ENCODE peak calls at places on chromosomes 13 and 19, in seven cellular contexts. One of them, this sample, is unnamed.

GRCh38 chr19:37594982-37595382 is 306 bp downstream of the ZNF540 start:
- DNase-seq in ovary: peak; percentile 76
- DNase-seq in A549: no peak
- DNase-seq in adrenal gland: peak; percentile 78
- DNase-seq in OCI-LY7: no peak
- DNase-seq in neural progenitor cell: no peak
- DNase-seq in small intestine: peak; percentile 72
- DNase-seq in this sample: peak; percentile 87

GRCh38 chr13:105370011-105370645 is 1165.3 kb downstream of the EFNB2 start:
- DNase-seq in small intestine: no peak
- DNase-seq in OCI-LY7: no peak
- DNase-seq in neural progenitor cell: no peak
- DNase-seq in A549: no peak
- DNase-seq in ovary: no peak
- DNase-seq in adrenal gland: no peak
- DNase-seq in this sample: no peak

GRCh38 chr13:75316427-75316826 is 165.5 kb downstream of the TBC1D4 start:
- DNase-seq in adrenal gland: no peak
- DNase-seq in small intestine: no peak
- DNase-seq in A549: no peak
- DNase-seq in OCI-LY7: no peak
- DNase-seq in ovary: no peak
- DNase-seq in neural progenitor cell: no peak
- DNase-seq in this sample: no peak

GRCh38 chr19:35518313-35518712 is 4.9 kb upstream of the DMKN start:
- DNase-seq in adrenal gland: no peak
- DNase-seq in neural progenitor cell: no peak
- DNase-seq in ovary: no peak
- DNase-seq in A549: peak; percentile 72
- DNase-seq in small intestine: no peak
- DNase-seq in OCI-LY7: no peak
- DNase-seq in this sample: no peak

GRCh38 chr19:29837448-29837961 is 25.7 kb downstream of the CCNE1 start:
- DNase-seq in neural progenitor cell: no peak
- DNase-seq in A549: no peak
- DNase-seq in OCI-LY7: peak; percentile 63
- DNase-seq in ovary: no peak
- DNase-seq in adrenal gland: no peak
- DNase-seq in small intestine: peak; percentile 43
- DNase-seq in this sample: no peak

GRCh38 chr13:31431722-31432137 is 232.0 kb downstream of the B3GLCT start:
- DNase-seq in ovary: peak; percentile 35
- DNase-seq in adrenal gland: peak; percentile 18
- DNase-seq in neural progenitor cell: peak; percentile 67
- DNase-seq in small intestine: peak; percentile 17
- DNase-seq in OCI-LY7: peak; percentile 56
- DNase-seq in A549: peak; percentile 7
- DNase-seq in this sample: peak; percentile 62

GRCh38 chr13:44884076-44884729 is 105.1 kb downstream of the NUFIP1 start:
- DNase-seq in adrenal gland: no peak
- DNase-seq in A549: no peak
- DNase-seq in OCI-LY7: no peak
- DNase-seq in neural progenitor cell: no peak
- DNase-seq in ovary: no peak
- DNase-seq in small intestine: no peak
- DNase-seq in this sample: no peak

GRCh38 chr19:11699931-11700794 is 38.6 kb downstream of the ZNF823 start:
- DNase-seq in ovary: no peak
- DNase-seq in neural progenitor cell: peak; percentile 37
- DNase-seq in A549: peak; percentile 14
- DNase-seq in adrenal gland: no peak
- DNase-seq in OCI-LY7: peak; percentile 54
- DNase-seq in small intestine: peak; percentile 44
- DNase-seq in this sample: no peak

GRCh38 chr13:89163081-89163480 is 1491.9 kb downstream of the SLITRK5 start:
- DNase-seq in A549: no peak
- DNase-seq in ovary: no peak
- DNase-seq in small intestine: no peak
- DNase-seq in adrenal gland: no peak
- DNase-seq in OCI-LY7: no peak
- DNase-seq in neural progenitor cell: no peak
- DNase-seq in this sample: no peak

GRCh38 chr19:49425922-49426592 is 869 bp downstream of the GFY start:
- DNase-seq in OCI-LY7: peak; percentile 80
- DNase-seq in adrenal gland: no peak
- DNase-seq in small intestine: no peak
- DNase-seq in A549: no peak
- DNase-seq in ovary: no peak
- DNase-seq in neural progenitor cell: peak; percentile 81
- DNase-seq in this sample: no peak

GRCh38 chr19:49333426-49334288 is 1.5 kb upstream of the CD37 start:
- DNase-seq in ovary: peak; percentile 19
- DNase-seq in adrenal gland: no peak
- DNase-seq in A549: no peak
- DNase-seq in small intestine: peak; percentile 25
- DNase-seq in neural progenitor cell: no peak
- DNase-seq in OCI-LY7: peak; percentile 98
- DNase-seq in this sample: no peak

GRCh38 chr19:42363614-42364346 is 26.3 kb downstream of the CNFN start:
- DNase-seq in OCI-LY7: peak; percentile 52
- DNase-seq in A549: peak; percentile 65
- DNase-seq in adrenal gland: no peak
- DNase-seq in neural progenitor cell: no peak
- DNase-seq in ovary: no peak
- DNase-seq in small intestine: no peak
- DNase-seq in this sample: no peak

GRCh38 chr13:114286808-114287207 is 5.4 kb downstream of the UPF3A start:
- DNase-seq in small intestine: no peak
- DNase-seq in OCI-LY7: no peak
- DNase-seq in neural progenitor cell: no peak
- DNase-seq in A549: no peak
- DNase-seq in adrenal gland: no peak
- DNase-seq in ovary: no peak
- DNase-seq in this sample: no peak

GRCh38 chr19:55451522-55452380 is 8.7 kb upstream of the SHISA7 start:
- DNase-seq in small intestine: no peak
- DNase-seq in adrenal gland: no peak
- DNase-seq in neural progenitor cell: peak; percentile 72
- DNase-seq in ovary: no peak
- DNase-seq in OCI-LY7: no peak
- DNase-seq in A549: no peak
- DNase-seq in this sample: no peak

GRCh38 chr13:44313674-44314073 is 60.0 kb upstream of the SERP2 start:
- DNase-seq in small intestine: peak; percentile 13
- DNase-seq in adrenal gland: no peak
- DNase-seq in neural progenitor cell: no peak
- DNase-seq in ovary: no peak
- DNase-seq in A549: peak; percentile 63
- DNase-seq in OCI-LY7: no peak
- DNase-seq in this sample: no peak

GRCh38 chr19:50311723-50312635 is 17.2 kb downstream of the KCNC3 start:
- DNase-seq in neural progenitor cell: peak; percentile 82
- DNase-seq in small intestine: no peak
- DNase-seq in ovary: no peak
- DNase-seq in adrenal gland: no peak
- DNase-seq in OCI-LY7: no peak
- DNase-seq in A549: peak; percentile 82
- DNase-seq in this sample: no peak

GRCh38 chr13:26254583-26255102 is 714 bp downstream of the CDK8 start:
- DNase-seq in adrenal gland: peak; percentile 58
- DNase-seq in A549: peak; percentile 33
- DNase-seq in neural progenitor cell: peak; percentile 68
- DNase-seq in small intestine: peak; percentile 62
- DNase-seq in ovary: peak; percentile 63
- DNase-seq in OCI-LY7: peak; percentile 62
- DNase-seq in this sample: peak; percentile 71

GRCh38 chr19:11420429-11420893 is 1.3 kb upstream of the RGL3 start:
- DNase-seq in adrenal gland: peak; percentile 80
- DNase-seq in ovary: peak; percentile 64
- DNase-seq in OCI-LY7: no peak
- DNase-seq in neural progenitor cell: peak; percentile 44
- DNase-seq in A549: no peak
- DNase-seq in small intestine: no peak
- DNase-seq in this sample: peak; percentile 88

GRCh38 chr19:15871570-15871969 is 26.3 kb downstream of the CYP4F2 start:
- DNase-seq in adrenal gland: no peak
- DNase-seq in ovary: no peak
- DNase-seq in OCI-LY7: no peak
- DNase-seq in A549: no peak
- DNase-seq in neural progenitor cell: no peak
- DNase-seq in small intestine: peak; percentile 28
- DNase-seq in this sample: no peak

GRCh38 chr19:54465367-54466109 is 2.0 kb upstream of the LENG9 start:
- DNase-seq in A549: no peak
- DNase-seq in adrenal gland: peak; percentile 27
- DNase-seq in OCI-LY7: no peak
- DNase-seq in small intestine: no peak
- DNase-seq in ovary: peak; percentile 50
- DNase-seq in neural progenitor cell: peak; percentile 24
- DNase-seq in this sample: peak; percentile 69

GRCh38 chr19:50497030-50497420 is 14.0 kb downstream of the JOSD2 start:
- DNase-seq in A549: no peak
- DNase-seq in ovary: no peak
- DNase-seq in neural progenitor cell: no peak
- DNase-seq in OCI-LY7: no peak
- DNase-seq in small intestine: no peak
- DNase-seq in adrenal gland: no peak
- DNase-seq in this sample: peak; percentile 39

GRCh38 chr13:31859546-31859945 is 120.2 kb downstream of the RXFP2 start:
- DNase-seq in adrenal gland: no peak
- DNase-seq in small intestine: no peak
- DNase-seq in neural progenitor cell: no peak
- DNase-seq in OCI-LY7: no peak
- DNase-seq in ovary: no peak
- DNase-seq in A549: no peak
- DNase-seq in this sample: no peak

GRCh38 chr19:31470229-31470939 is 121.1 kb upstream of the TSHZ3 start:
- DNase-seq in neural progenitor cell: no peak
- DNase-seq in OCI-LY7: no peak
- DNase-seq in A549: no peak
- DNase-seq in ovary: no peak
- DNase-seq in adrenal gland: no peak
- DNase-seq in small intestine: no peak
- DNase-seq in this sample: no peak

GRCh38 chr19:1796395-1797142 is 15.5 kb downstream of the ATP8B3 start:
- DNase-seq in small intestine: no peak
- DNase-seq in A549: no peak
- DNase-seq in adrenal gland: no peak
- DNase-seq in OCI-LY7: no peak
- DNase-seq in neural progenitor cell: no peak
- DNase-seq in ovary: no peak
- DNase-seq in this sample: no peak

GRCh38 chr13:111043575-111043982 is 71.5 kb upstream of the ARHGEF7 start:
- DNase-seq in A549: no peak
- DNase-seq in OCI-LY7: no peak
- DNase-seq in neural progenitor cell: no peak
- DNase-seq in small intestine: no peak
- DNase-seq in adrenal gland: no peak
- DNase-seq in ovary: no peak
- DNase-seq in this sample: no peak

GRCh38 chr19:12666305-12667048 is at the start of the genes MAN2B1 and WDR83:
- DNase-seq in neural progenitor cell: peak; percentile 94
- DNase-seq in ovary: peak; percentile 81
- DNase-seq in small intestine: peak; percentile 80
- DNase-seq in OCI-LY7: peak; percentile 85
- DNase-seq in adrenal gland: peak; percentile 68
- DNase-seq in A549: peak; percentile 41
- DNase-seq in this sample: peak; percentile 88

GRCh38 chr13:95480131-95480545 is 72.4 kb upstream of the CLDN10 start:
- DNase-seq in ovary: no peak
- DNase-seq in OCI-LY7: no peak
- DNase-seq in A549: no peak
- DNase-seq in small intestine: no peak
- DNase-seq in adrenal gland: peak; percentile 73
- DNase-seq in neural progenitor cell: no peak
- DNase-seq in this sample: peak; percentile 58

GRCh38 chr19:45061965-45062364 is 14.3 kb downstream of the ZNF296 start:
- DNase-seq in ovary: no peak
- DNase-seq in OCI-LY7: no peak
- DNase-seq in neural progenitor cell: no peak
- DNase-seq in A549: no peak
- DNase-seq in adrenal gland: no peak
- DNase-seq in small intestine: no peak
- DNase-seq in this sample: no peak
- H3K9me3 ChIP-seq in ovary: no peaks in the 10 kb centered on the region
- H3K9me3 ChIP-seq in OCI-LY7: no peaks in the 10 kb centered on the region
- H3K9me3 ChIP-seq in neural progenitor cell: no peaks in the 10 kb centered on the region
- H3K9me3 ChIP-seq in A549: no peaks in the 10 kb centered on the region
- H3K9me3 ChIP-seq in adrenal gland: no peaks in the 10 kb centered on the region
- H3K9me3 ChIP-seq in small intestine: no peaks in the 10 kb centered on the region
- H3K9me3 ChIP-seq in this sample: no peaks in the 10 kb centered on the region

GRCh38 chr19:21147540-21147939 is 5.7 kb downstream of the ZNF431 start:
- DNase-seq in small intestine: no peak
- DNase-seq in neural progenitor cell: no peak
- DNase-seq in A549: no peak
- DNase-seq in OCI-LY7: no peak
- DNase-seq in adrenal gland: no peak
- DNase-seq in ovary: no peak
- DNase-seq in this sample: no peak

GRCh38 chr19:21149877-21150276 is 8.0 kb downstream of the ZNF431 start:
- DNase-seq in small intestine: no peak
- DNase-seq in ovary: no peak
- DNase-seq in OCI-LY7: no peak
- DNase-seq in neural progenitor cell: no peak
- DNase-seq in A549: no peak
- DNase-seq in adrenal gland: no peak
- DNase-seq in this sample: no peak

GRCh38 chr19:21148681-21149080 is 6.8 kb downstream of the ZNF431 start:
- DNase-seq in OCI-LY7: no peak
- DNase-seq in ovary: no peak
- DNase-seq in small intestine: no peak
- DNase-seq in adrenal gland: no peak
- DNase-seq in neural progenitor cell: no peak
- DNase-seq in A549: no peak
- DNase-seq in this sample: no peak

GRCh38 chr19:21151460-21151859 is 9.6 kb downstream of the ZNF431 start:
- DNase-seq in small intestine: no peak
- DNase-seq in ovary: no peak
- DNase-seq in adrenal gland: no peak
- DNase-seq in OCI-LY7: no peak
- DNase-seq in A549: no peak
- DNase-seq in neural progenitor cell: no peak
- DNase-seq in this sample: no peak
- H3K9me3 ChIP-seq in small intestine: no peaks in the 10 kb centered on the region
- H3K9me3 ChIP-seq in ovary: no peaks in the 10 kb centered on the region
- H3K9me3 ChIP-seq in adrenal gland: no peaks in the 10 kb centered on the region
- H3K9me3 ChIP-seq in OCI-LY7: peaks cover 35% of the 10 kb centered on the region
- H3K9me3 ChIP-seq in A549: peaks cover 21% of the 10 kb centered on the region
- H3K9me3 ChIP-seq in neural progenitor cell: peaks cover 25% of the 10 kb centered on the region
- H3K9me3 ChIP-seq in this sample: peaks cover 6% of the 10 kb centered on the region

GRCh38 chr19:22935151-22935550 is 67.8 kb downstream of the ZNF728 start:
- DNase-seq in OCI-LY7: no peak
- DNase-seq in neural progenitor cell: no peak
- DNase-seq in small intestine: no peak
- DNase-seq in ovary: no peak
- DNase-seq in A549: no peak
- DNase-seq in adrenal gland: no peak
- DNase-seq in this sample: no peak
- H3K9me3 ChIP-seq in OCI-LY7: no peaks in the 10 kb centered on the region
- H3K9me3 ChIP-seq in neural progenitor cell: peaks cover 30% of the 10 kb centered on the region
- H3K9me3 ChIP-seq in small intestine: peaks cover 1% of the 10 kb centered on the region
- H3K9me3 ChIP-seq in ovary: no peaks in the 10 kb centered on the region
- H3K9me3 ChIP-seq in A549: peaks cover 31% of the 10 kb centered on the region
- H3K9me3 ChIP-seq in adrenal gland: no peaks in the 10 kb centered on the region
- H3K9me3 ChIP-seq in this sample: no peaks in the 10 kb centered on the region

GRCh38 chr19:57687363-57688010 is 5.7 kb downstream of the ZNF551 start:
- DNase-seq in adrenal gland: no peak
- DNase-seq in neural progenitor cell: no peak
- DNase-seq in A549: peak; percentile 25
- DNase-seq in ovary: no peak
- DNase-seq in small intestine: no peak
- DNase-seq in OCI-LY7: no peak
- DNase-seq in this sample: no peak
- H3K9me3 ChIP-seq in adrenal gland: no peaks in the 10 kb centered on the region
- H3K9me3 ChIP-seq in neural progenitor cell: peaks cover 57% of the 10 kb centered on the region
- H3K9me3 ChIP-seq in A549: peaks cover 100% of the 10 kb centered on the region
- H3K9me3 ChIP-seq in ovary: peaks cover 20% of the 10 kb centered on the region
- H3K9me3 ChIP-seq in small intestine: peaks cover 8% of the 10 kb centered on the region
- H3K9me3 ChIP-seq in OCI-LY7: peaks cover 60% of the 10 kb centered on the region
- H3K9me3 ChIP-seq in this sample: peaks cover 85% of the 10 kb centered on the region